ENCODE peak calls at places on chromosomes 4 and X, in four cellular contexts. B is BE2C, N is ascending aorta, O is breast epithelium. J is an unnamed sample.

GRCh38 chr4:10761903-10762302 is 77.3 kb upstream of the CLNK start:
- DNase-seq in B (no peak), N (no peak), O (no peak), J (no peak)

GRCh38 chr4:98150092-98150761 is 7.0 kb upstream of the STPG2 start:
- DNase-seq in B (no peak), N (no peak), O (no peak), J (no peak)

GRCh38 chrX:94901849-94902248 is 1227.8 kb downstream of the FAM133A start:
- DNase-seq in B (no peak), N (no peak), O (no peak), J (no peak)

GRCh38 chr4:78613522-78614311 is 62.1 kb downstream of the ANXA3 start:
- DNase-seq in B (no peak), N (no peak), O (no peak), J (no peak)

GRCh38 chr4:94852601-94853000 is 94.8 kb downstream of the BMPR1B start:
- DNase-seq in B (no peak), N (no peak), O (no peak), J (no peak)

GRCh38 chrX:155766321-155766720 is 114.8 kb upstream of the VAMP7 start:
- DNase-seq in B (no peak), N (no peak), O (no peak), J (no peak)

GRCh38 chr4:98938386-98938785 is 9.5 kb upstream of the EIF4E start:
- DNase-seq in B (no peak), N (no peak), O (no peak), J (no peak)

GRCh38 chr4:122700178-122700725 is 32.3 kb upstream of the BBS12 start:
- DNase-seq in B (peak), N (no peak), O (peak), J (no peak)

GRCh38 chr4:119854364-119854763 is 212.3 kb downstream of the MAD2L1 start:
- DNase-seq in B (no peak), N (no peak), O (no peak), J (no peak)

GRCh38 chr4:2350982-2351381 is 67.5 kb downstream of the ZFYVE28 start:
- DNase-seq in B (no peak), N (no peak), O (no peak), J (no peak)

GRCh38 chrX:66489339-66489738 is 149.5 kb downstream of the EDA2R start:
- DNase-seq in B (no peak), N (no peak), O (no peak), J (no peak)

GRCh38 chr4:122046255-122046654 is 94.4 kb upstream of the TRPC3 start:
- DNase-seq in B (no peak), N (no peak), O (no peak), J (no peak)

GRCh38 chr4:17066972-17067371 is 168.5 kb upstream of the LDB2 start:
- DNase-seq in B (no peak), N (peak), O (no peak), J (no peak)

GRCh38 chr4:55437356-55437796 is 41.6 kb downstream of the TMEM165 start:
- DNase-seq in B (no peak), N (no peak), O (no peak), J (no peak)

GRCh38 chr4:13857800-13858199 is 230.3 kb upstream of the BOD1L1 start:
- DNase-seq in B (no peak), N (no peak), O (no peak), J (no peak)

GRCh38 chr4:151753056-151753455 is 7.8 kb downstream of the GATB start:
- DNase-seq in B (no peak), N (no peak), O (no peak), J (no peak)

GRCh38 chrX:109875831-109876230 is 127.1 kb upstream of the TMEM164 start:
- DNase-seq in B (no peak), N (no peak), O (no peak), J (no peak)

GRCh38 chr4:146113171-146113570 is 62.3 kb upstream of the LSM6 start:
- DNase-seq in B (no peak), N (no peak), O (no peak), J (no peak)

GRCh38 chr4:7247946-7248345 is 55.6 kb downstream of the SORCS2 start:
- DNase-seq in B (no peak), N (no peak), O (no peak), J (no peak)

GRCh38 chr4:118842055-118842454 is 6.1 kb upstream of the SEC24D start:
- DNase-seq in B (no peak), N (no peak), O (no peak), J (no peak)

GRCh38 chr4:98794565-98795205 is 134.2 kb downstream of the EIF4E start:
- DNase-seq in B (no peak), N (no peak), O (no peak), J (no peak)

GRCh38 chrX:110163488-110163887 is 154.4 kb downstream of the AMMECR1 start:
- DNase-seq in B (no peak), N (no peak), O (no peak), J (no peak)

GRCh38 chr4:126271266-126271665 is 956.5 kb downstream of the FAT4 start:
- DNase-seq in B (no peak), N (no peak), O (no peak), J (no peak)

GRCh38 chrX:45517090-45517973 is 316.7 kb upstream of the DIPK2B start:
- DNase-seq in B (no peak), N (no peak), O (no peak), J (no peak)

GRCh38 chr4:76571274-76571673 is 136.2 kb downstream of the SHROOM3 start:
- DNase-seq in B (no peak), N (no peak), O (no peak), J (no peak)

GRCh38 chrX:110420771-110421498 is 62.3 kb downstream of the RTL9 start:
- DNase-seq in B (no peak), N (no peak), O (no peak), J (peak)

DNA sequence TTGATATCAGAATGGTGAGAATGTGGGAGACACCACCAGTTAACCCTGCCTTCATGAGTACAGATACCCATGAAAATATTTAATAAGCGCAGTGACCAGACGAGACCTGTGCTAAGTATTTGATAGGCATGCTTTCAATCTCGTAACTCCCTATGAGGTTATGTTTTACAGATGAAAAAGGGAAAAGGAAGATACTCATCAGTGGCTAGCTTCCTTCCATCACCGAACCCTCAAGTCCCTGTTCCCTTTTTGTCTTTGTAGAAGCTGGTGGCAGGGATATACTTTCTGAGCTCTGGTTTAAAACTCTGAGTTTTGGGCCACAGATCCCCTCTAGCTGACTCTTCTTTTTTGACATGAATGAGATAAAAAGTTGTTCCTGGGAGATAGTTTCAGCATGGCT is 26.3 kb downstream of the AFF1 start:
- DNase-seq in B (no peak), N (no peak), O (no peak), J (no peak)
- H3K4me3 ChIP-seq in B (no peak), N (no peak), O (no peak), J (no peak)

GRCh38 chr4:105050896-105051295 is 95.8 kb upstream of the TET2 start:
- DNase-seq in B (no peak), N (no peak), O (no peak), J (no peak)
- TF ChIP-seq CTCF in B (no peak), N (no peak), O (no peak), J (no peak)

DNA sequence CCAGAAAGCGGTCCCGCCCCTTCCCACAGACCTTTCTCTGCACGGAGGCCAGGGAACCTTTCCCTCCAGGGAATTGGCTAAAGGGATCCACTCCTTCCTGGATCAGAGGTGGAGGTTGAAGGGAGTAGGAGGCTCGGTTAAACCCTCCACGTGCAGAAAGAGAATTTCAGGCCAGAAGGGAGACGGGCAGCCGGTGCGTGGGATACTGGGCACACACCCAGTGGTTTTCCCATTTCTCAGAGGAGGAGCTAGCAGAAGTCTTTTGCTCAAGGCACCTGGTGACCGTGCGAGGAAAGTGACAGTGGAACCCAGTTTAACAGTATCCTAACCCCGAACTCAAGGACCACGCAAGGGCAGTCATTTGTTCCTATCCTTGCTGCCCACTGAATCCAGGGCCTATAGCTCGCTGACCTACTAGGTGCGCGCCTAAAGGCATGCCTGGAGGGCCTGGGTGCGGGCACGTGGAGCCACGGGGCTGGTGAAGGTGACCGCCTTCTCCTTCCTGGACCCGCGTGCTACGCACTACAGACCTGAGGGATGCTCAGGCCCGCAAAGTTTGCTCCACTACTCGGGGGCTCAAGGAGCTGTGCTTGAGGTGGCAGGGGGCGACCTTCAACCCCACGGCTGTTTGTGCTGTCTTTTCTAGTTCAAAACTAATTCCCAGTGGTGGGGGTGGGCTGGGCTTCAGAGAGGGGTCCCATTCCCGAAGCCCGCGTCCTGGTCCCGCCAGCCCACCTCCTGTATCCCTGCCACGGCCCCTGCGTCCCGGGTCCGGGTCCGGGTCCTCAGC is 584 bp upstream of the AFF2 start:
- DNase-seq in B (no peak), N (no peak), O (no peak), J (peak)
- H3K4me3 ChIP-seq in B (no peak), N (peak), O (peak), J (no peak)

GRCh38 chr4:184400375-184400870 is 73.9 kb downstream of the IRF2 start:
- DNase-seq in B (no peak), N (peak), O (no peak), J (no peak)
- TF ChIP-seq CTCF in B (no peak), N (no peak), O (no peak), J (no peak)